ENCODE peak calls at places on chromosomes 2 and 18, in six cellular contexts. Q, S, W, N, J and T are unnamed samples.

GRCh38 chr18:29311580-29311979 is 1134.7 kb upstream of the CDH2 start:
- DNase-seq in J (no peak), W (no peak), S (no peak), Q (no peak), N (no peak), T (no peak)

GRCh38 chr18:74476154-74476553 is 19.0 kb upstream of the DIPK1C start:
- DNase-seq in W (peak), J (peak), S (peak), Q (peak), N (peak), T (no peak)

GRCh38 chr2:204026294-204026693 is 89.7 kb downstream of the ICOS start:
- DNase-seq in Q (no peak), S (no peak), N (no peak), J (peak), W (no peak), T (no peak)

GRCh38 chr18:79791141-79791972 is 6.4 kb upstream of the KCNG2 start:
- DNase-seq in N (peak), S (peak), J (no peak), Q (no peak), W (no peak), T (peak)

GRCh38 chr2:53867169-53867568 is 7.4 kb upstream of the GPR75 start:
- DNase-seq in J (no peak), S (no peak), Q (no peak), N (no peak), W (no peak), T (no peak)

GRCh38 chr2:219402665-219403515 is 15.2 kb upstream of the DNPEP start:
- DNase-seq in S (peak), W (peak), N (peak), J (peak), Q (peak), T (peak)

GRCh38 chr2:85243101-85244072 is 84.4 kb downstream of the TGOLN2 start:
- DNase-seq in J (peak), S (peak), Q (no peak), W (peak), N (no peak), T (no peak)

GRCh38 chr2:124024491-124025348 is at the start of gene CNTNAP5:
- DNase-seq in Q (no peak), J (peak), W (peak), N (peak), S (no peak), T (no peak)

GRCh38 chr2:30465171-30465545 is 18.1 kb downstream of the LCLAT1 start:
- DNase-seq in J (peak), W (no peak), N (peak), S (no peak), Q (no peak), T (no peak)

GRCh38 chr18:31244737-31245432 is 73.1 kb upstream of the DSG1 start:
- DNase-seq in Q (no peak), W (no peak), J (no peak), N (no peak), S (peak), T (no peak)

GRCh38 chr2:36702781-36703180 is 6.3 kb downstream of the VIT start:
- DNase-seq in S (no peak), Q (no peak), N (no peak), J (no peak), W (no peak), T (no peak)

GRCh38 chr2:25374411-25374810 is 32.7 kb upstream of the DNMT3A start:
- DNase-seq in J (no peak), Q (no peak), S (no peak), N (no peak), W (no peak), T (no peak)

GRCh38 chr2:46296216-46296839 is 879 bp upstream of the EPAS1 start:
- DNase-seq in S (peak), N (no peak), Q (peak), W (peak), J (peak), T (no peak)

GRCh38 chr2:148876589-148877402 is 1.8 kb downstream of the KIF5C start:
- DNase-seq in S (peak), W (no peak), N (no peak), Q (no peak), J (peak), T (no peak)

GRCh38 chr2:218255441-218255840 is 5.4 kb upstream of the GPBAR1 start:
- DNase-seq in N (peak), W (no peak), Q (no peak), S (no peak), J (no peak), T (no peak)

GRCh38 chr2:148201075-148202004 is 180.4 kb downstream of the MBD5 start:
- DNase-seq in N (peak), Q (no peak), J (peak), W (peak), S (peak), T (no peak)

GRCh38 chr2:75503048-75503607 is 57.6 kb downstream of the EVA1A start:
- DNase-seq in W (peak), S (peak), J (no peak), N (peak), Q (no peak), T (peak)

GRCh38 chr2:29420999-29421856 is 306.0 kb downstream of the CLIP4 start:
- DNase-seq in J (no peak), N (no peak), S (no peak), W (no peak), Q (no peak), T (no peak)

GRCh38 chr2:94982156-94982555 is 43.4 kb upstream of the MAL start:
- DNase-seq in N (no peak), S (no peak), Q (no peak), J (no peak), W (no peak), T (no peak)

GRCh38 chr2:67899187-67899586 is 163.6 kb downstream of the C1D start:
- DNase-seq in J (peak), W (no peak), Q (no peak), S (no peak), N (no peak), T (peak)

GRCh38 chr2:67895171-67895941 is 167.4 kb downstream of the C1D start:
- DNase-seq in N (no peak), W (no peak), J (peak), S (peak), Q (no peak), T (no peak)

GRCh38 chr2:67896131-67896865 is 166.5 kb downstream of the C1D start:
- DNase-seq in W (no peak), Q (no peak), S (no peak), N (no peak), J (no peak), T (no peak)

GRCh38 chr2:67898605-67899004 is 164.2 kb downstream of the C1D start:
- DNase-seq in S (no peak), Q (no peak), J (no peak), N (peak), W (no peak), T (no peak)
- H3K4me3 ChIP-seq in S (no peak), Q (no peak), J (no peak), N (no peak), W (no peak), T (no peak)

DNA sequence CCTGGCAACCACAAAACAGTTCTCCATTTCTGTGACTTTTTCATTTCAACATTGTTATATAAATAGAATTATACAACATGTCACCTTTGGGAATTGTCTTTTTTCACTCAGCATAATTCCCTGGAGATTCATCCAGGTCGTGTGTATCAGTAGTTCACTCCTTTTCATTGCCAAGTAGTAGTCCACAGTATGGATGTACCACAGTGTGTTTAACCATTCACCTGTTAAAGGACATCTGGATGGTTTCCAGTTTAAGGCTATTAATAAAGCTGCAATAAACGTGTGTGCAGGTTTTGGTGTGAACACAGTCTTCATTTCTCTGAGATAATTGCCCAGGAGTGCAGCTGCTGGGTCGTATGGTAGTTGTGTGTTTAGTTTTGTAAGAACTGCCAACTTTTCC is 35.7 kb downstream of the COPS7B start:
- DNase-seq in S (no peak), W (no peak), J (no peak), N (no peak), Q (no peak), T (no peak)
- H3K4me3 ChIP-seq in S (no peak), W (no peak), J (no peak), N (no peak), Q (no peak), T (no peak)

GRCh38 chr2:104415284-104415683 is 438.6 kb upstream of the POU3F3 start:
- DNase-seq in J (peak), S (no peak), Q (no peak), N (no peak), W (no peak), T (no peak)

GRCh38 chr2:104413890-104414289 is 440.0 kb upstream of the POU3F3 start:
- DNase-seq in S (no peak), N (no peak), J (no peak), W (no peak), Q (no peak), T (no peak)

GRCh38 chr2:104408266-104408665 is 445.6 kb upstream of the POU3F3 start:
- DNase-seq in J (peak), W (no peak), Q (no peak), S (no peak), N (no peak), T (peak)

GRCh38 chr2:104412384-104412783 is 441.5 kb upstream of the POU3F3 start:
- DNase-seq in S (peak), W (no peak), N (no peak), Q (no peak), J (peak), T (peak)
- H3K4me3 ChIP-seq in S (no peak), W (no peak), N (no peak), Q (no peak), J (no peak), T (no peak)

GRCh38 chr18:36298113-36298701 is 694 bp downstream of the FHOD3 start:
- DNase-seq in Q (no peak), J (peak), N (no peak), W (no peak), S (no peak), T (no peak)
- H3K4me3 ChIP-seq in Q (peak), J (peak), N (peak), W (peak), S (peak), T (peak)

DNA sequence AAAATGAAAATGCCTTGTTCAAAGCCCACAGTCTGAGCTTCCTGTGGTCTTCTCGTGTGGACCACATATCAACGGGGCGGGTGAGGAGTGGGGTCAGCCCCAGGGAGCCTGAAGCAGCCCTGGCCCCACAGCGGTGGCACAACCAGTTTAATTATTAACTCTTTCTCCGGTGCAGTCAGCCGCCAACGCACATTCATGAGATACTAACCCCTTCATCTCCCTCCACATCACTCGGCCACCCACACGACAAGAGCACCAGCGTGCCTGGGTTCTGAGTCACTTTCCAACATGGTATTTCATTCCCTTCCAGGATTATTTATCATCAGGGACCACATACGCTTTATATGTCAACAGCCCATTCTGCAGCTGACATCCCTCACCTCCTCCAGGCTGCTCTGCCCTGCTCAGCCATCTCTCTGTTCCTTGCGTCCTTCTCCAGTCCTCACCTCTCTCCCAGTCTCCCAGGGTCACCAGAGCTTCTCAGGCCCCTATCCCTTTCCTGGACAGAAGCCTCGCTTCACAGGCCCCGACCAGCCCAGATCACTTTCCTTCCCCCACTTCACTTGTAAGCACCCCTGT is 48.0 kb upstream of the ID2 start:
- DNase-seq in W (no peak), Q (no peak), J (no peak), N (peak), S (peak), T (peak)
- H3K4me3 ChIP-seq in W (no peak), Q (no peak), J (no peak), N (no peak), S (no peak), T (no peak)

DNA sequence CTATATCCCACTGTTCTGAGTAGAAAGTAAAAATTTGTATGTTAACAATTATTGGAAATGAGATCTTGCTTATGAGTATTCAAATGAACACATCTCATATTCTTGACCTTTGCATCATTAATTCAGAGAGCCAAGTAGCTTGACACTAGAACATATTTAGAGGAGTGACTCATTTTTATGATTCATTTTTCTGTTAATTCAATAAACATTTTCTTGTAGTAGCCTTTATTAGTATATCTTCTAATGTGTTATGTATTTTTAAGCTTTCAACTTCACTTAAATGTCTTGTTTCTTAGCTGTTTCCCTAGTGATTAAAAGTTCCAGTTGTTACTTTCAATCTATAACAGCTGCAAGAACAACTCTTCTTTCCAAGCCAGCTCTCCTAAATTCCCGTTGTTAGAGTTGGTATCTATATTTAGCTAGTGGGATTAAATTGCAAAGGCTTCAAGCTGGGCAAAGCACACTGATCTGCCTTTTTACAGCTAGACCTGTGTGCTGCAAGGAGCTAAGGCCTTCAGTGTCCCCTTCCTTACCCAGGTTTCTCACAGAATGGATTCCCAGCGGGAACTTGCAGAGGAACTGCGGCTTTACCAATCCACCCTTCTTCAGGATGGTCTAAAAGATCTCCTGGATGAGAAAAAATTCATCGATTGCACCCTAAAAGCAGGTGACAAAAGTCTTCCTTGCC is at the start of gene KLHL41:
- DNase-seq in J (no peak), N (peak), W (no peak), S (peak), Q (no peak), T (peak)
- H3K4me3 ChIP-seq in J (no peak), N (no peak), W (peak), S (no peak), Q (no peak), T (no peak)